ENCODE peak calls at places on chromosomes 11 and 22, in four cellular contexts. H, P, M and I are unnamed samples.

GRCh38 chr22:41799486-41800347 is 762 bp upstream of the CCDC134 start:
- DNase-seq in H (no peak), P (peak), M (no peak), I (no peak)

GRCh38 chr22:48871176-48871840 is 956.4 kb downstream of the BRD1 start:
- DNase-seq in H (no peak), P (no peak), M (no peak), I (no peak)

GRCh38 chr11:11622772-11623531 is 1.1 kb upstream of the GALNT18 start:
- DNase-seq in H (no peak), P (no peak), M (no peak), I (no peak)

GRCh38 chr11:106379712-106380111 is 302.2 kb downstream of the AASDHPPT start:
- DNase-seq in H (no peak), P (no peak), M (no peak), I (no peak)

GRCh38 chr11:35305670-35306382 is 113.5 kb downstream of the SLC1A2 start:
- DNase-seq in H (peak), P (peak), M (peak), I (peak)

GRCh38 chr11:12220305-12220704 is 109.9 kb downstream of the MICAL2 start:
- DNase-seq in H (no peak), P (no peak), M (no peak), I (no peak)

GRCh38 chr11:17719940-17720795 is 797 bp downstream of the MYOD1 start:
- DNase-seq in H (no peak), P (no peak), M (no peak), I (no peak)

GRCh38 chr22:42156121-42156520 is 25.5 kb upstream of the CYP2D6 start:
- DNase-seq in H (no peak), P (no peak), M (no peak), I (no peak)

GRCh38 chr22:38860291-38861169 is 11.5 kb downstream of the CBX6 start:
- DNase-seq in H (peak), P (no peak), M (peak), I (no peak)

GRCh38 chr11:130761560-130762220 is 154.6 kb downstream of the SNX19 start:
- DNase-seq in H (no peak), P (no peak), M (no peak), I (no peak)

GRCh38 chr11:9714540-9714939 is 50.7 kb downstream of the SWAP70 start:
- DNase-seq in H (no peak), P (no peak), M (no peak), I (no peak)

GRCh38 chr22:40404251-40405177 is 34.1 kb downstream of the SGSM3 start:
- DNase-seq in H (no peak), P (no peak), M (no peak), I (no peak)

GRCh38 chr22:35977136-35977535 is 51.5 kb downstream of the RBFOX2 start:
- DNase-seq in H (no peak), P (peak), M (no peak), I (peak)

GRCh38 chr11:46348986-46349401 is 1.7 kb downstream of the DGKZ start:
- DNase-seq in H (no peak), P (no peak), M (no peak), I (no peak)

GRCh38 chr11:129815596-129816461 is at the start of gene TMEM45B:
- DNase-seq in H (peak), P (no peak), M (peak), I (no peak)

GRCh38 chr22:22942511-22943329 is 55.1 kb downstream of the IGLL5 start:
- DNase-seq in H (peak), P (peak), M (peak), I (peak)

GRCh38 chr11:105697291-105697690 is 87.4 kb downstream of the GRIA4 start:
- DNase-seq in H (no peak), P (no peak), M (no peak), I (no peak)

DNA sequence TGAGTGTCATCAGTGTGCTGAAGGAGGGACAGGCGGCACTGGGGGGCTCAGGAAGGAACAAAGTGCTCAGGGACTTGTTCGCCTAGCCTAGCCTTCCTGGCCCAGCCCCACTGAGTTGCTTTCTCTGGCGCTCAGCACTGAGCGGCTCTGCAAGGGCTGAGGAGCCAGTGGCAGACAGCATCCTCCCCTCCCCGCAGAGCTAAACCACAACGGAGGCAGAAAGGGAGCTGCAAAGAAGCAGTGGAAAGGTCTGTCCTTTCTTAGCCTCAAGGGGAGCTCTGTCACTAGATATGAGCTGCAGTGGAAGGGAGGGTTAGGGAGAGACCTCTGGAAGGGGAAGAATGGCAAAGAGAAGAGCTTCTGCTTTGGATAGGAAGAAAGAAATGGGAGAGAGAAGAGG is 89.7 kb upstream of the PHOX2A start:
- DNase-seq in H (peak), P (no peak), M (no peak), I (no peak)
- TF ChIP-seq CTCF in H (peak), P (peak), M (no peak), I (no peak)

GRCh38 chr11:123166095-123166559 is 28.9 kb downstream of the CLMP start:
- DNase-seq in H (peak), P (peak), M (no peak), I (peak)

GRCh38 chr11:123161386-123161785 is 33.7 kb downstream of the CLMP start:
- DNase-seq in H (no peak), P (no peak), M (no peak), I (no peak)

GRCh38 chr11:123164732-123165450 is 30.2 kb downstream of the CLMP start:
- DNase-seq in H (no peak), P (no peak), M (no peak), I (no peak)

GRCh38 chr11:123159146-123159857 is 35.7 kb downstream of the CLMP start:
- DNase-seq in H (no peak), P (no peak), M (no peak), I (no peak)

GRCh38 chr11:123163621-123164020 is 31.4 kb downstream of the CLMP start:
- DNase-seq in H (no peak), P (no peak), M (no peak), I (no peak)
- TF ChIP-seq CTCF in H (peak), P (peak), M (no peak), I (peak)

GRCh38 chr22:46764140-46764680 is 1.8 kb downstream of the TBC1D22A start:
- DNase-seq in H (no peak), P (no peak), M (no peak), I (no peak)

GRCh38 chr22:46761017-46761416 is 1.4 kb upstream of the TBC1D22A start:
- DNase-seq in H (no peak), P (no peak), M (no peak), I (no peak)

GRCh38 chr22:46763051-46763705 is 728 bp downstream of the TBC1D22A start:
- DNase-seq in H (no peak), P (no peak), M (no peak), I (no peak)

GRCh38 chr22:46761539-46762237 is 762 bp upstream of the TBC1D22A start:
- DNase-seq in H (no peak), P (no peak), M (no peak), I (no peak)

GRCh38 chr22:46762238-46763050 is at the start of gene TBC1D22A:
- DNase-seq in H (peak), P (peak), M (peak), I (peak)
- TF ChIP-seq CTCF in H (peak), P (no peak), M (no peak), I (peak)

GRCh38 chr11:42631223-42631843 is 680.5 kb upstream of the API5 start:
- DNase-seq in H (peak), P (peak), M (no peak), I (peak)
- TF ChIP-seq CTCF in H (peak), P (no peak), M (no peak), I (peak)

GRCh38 chr11:133947298-133947905 is 9.4 kb downstream of the IGSF9B start:
- DNase-seq in H (peak), P (peak), M (peak), I (peak)
- TF ChIP-seq CTCF in H (peak), P (peak), M (no peak), I (peak)